ENCODE peak calls at places on chromosomes 6 and 20, in seven cellular contexts. D is Peyer's patch; C is effector CD4-positive, alpha-beta T cell; M is CD8-positive, alpha-beta memory T cell; B is left ventricle myocardium inferior; T is EL; X is mammary epithelial cell. Y is an unnamed sample.

GRCh38 chr6:28005124-28005662 is 48.2 kb downstream of the OR2B6 start:
- DNase-seq in B (no peak), D (no peak), C (no peak), X (no peak), T (no peak), M (no peak), Y (no peak)

GRCh38 chr6:13355969-13356368 is 27.6 kb upstream of the TBC1D7 start:
- DNase-seq in C (no peak), T (no peak), B (no peak), D (no peak), M (peak; percentile 57), X (peak; percentile 84), Y (no peak)

GRCh38 chr6:161128680-161129196 is 137.2 kb downstream of the MAP3K4 start:
- DNase-seq in T (peak; percentile 86), D (no peak), B (no peak), M (no peak), X (peak; percentile 75), C (no peak), Y (no peak)

GRCh38 chr20:62875419-62876355 is 14.1 kb upstream of the TCFL5 start:
- DNase-seq in T (peak; percentile 86), B (peak; percentile 81), M (no peak), D (peak; percentile 75), X (peak; percentile 69), C (no peak), Y (no peak)

GRCh38 chr6:37483502-37483901 is 16.2 kb downstream of the CCDC167 start:
- DNase-seq in X (peak; percentile 6), T (no peak), M (no peak), D (no peak), C (no peak), B (no peak), Y (no peak)

GRCh38 chr6:7590918-7591302 is 912 bp downstream of the SNRNP48 start:
- DNase-seq in M (no peak), B (peak; percentile 27), D (no peak), C (no peak), X (no peak), T (peak; percentile 41), Y (no peak)

GRCh38 chr20:13744403-13744802 is 40.3 kb downstream of the ESF1 start:
- DNase-seq in X (no peak), D (no peak), C (no peak), M (no peak), T (peak; percentile 29), B (no peak), Y (no peak)

GRCh38 chr20:60408435-60408834 is 450.2 kb downstream of the CDH26 start:
- DNase-seq in M (no peak), X (peak; percentile 63), T (no peak), B (no peak), C (no peak), D (no peak), Y (no peak)

GRCh38 chr6:163419413-163420314 is 5.1 kb downstream of the QKI start:
- DNase-seq in C (no peak), T (peak; percentile 44), M (no peak), X (no peak), D (no peak), B (no peak), Y (no peak)

GRCh38 chr20:58646703-58647102 is 4.4 kb upstream of the STX16 start:
- DNase-seq in C (no peak), T (no peak), M (no peak), X (no peak), B (no peak), D (no peak), Y (no peak)

GRCh38 chr6:91879346-91879995 is 1292.6 kb upstream of the MAP3K7 start:
- DNase-seq in C (no peak), B (no peak), T (no peak), X (no peak), M (no peak), D (no peak), Y (no peak)

GRCh38 chr6:134984821-134985220 is 34.9 kb upstream of the ALDH8A1 start:
- DNase-seq in X (peak; percentile 17), B (no peak), T (peak; percentile 12), C (no peak), M (no peak), D (no peak), Y (no peak)

GRCh38 chr6:96626749-96627353 is 63.9 kb downstream of the FHL5 start:
- DNase-seq in T (peak; percentile 7), D (no peak), M (peak; percentile 3), B (no peak), X (peak; percentile 1), C (no peak), Y (peak; percentile 7)

GRCh38 chr20:48015136-48015925 is 230.1 kb upstream of the SULF2 start:
- DNase-seq in T (no peak), D (no peak), B (no peak), C (no peak), M (no peak), X (no peak), Y (no peak)

GRCh38 chr6:138378463-138378862 is 758 bp downstream of the SMIM28 start:
- DNase-seq in C (no peak), X (no peak), D (no peak), T (no peak), M (no peak), B (no peak), Y (no peak)

GRCh38 chr20:4083103-4083864 is 67.9 kb upstream of the RNF24 start:
- DNase-seq in D (no peak), X (no peak), T (no peak), C (no peak), M (no peak), B (no peak), Y (no peak)

GRCh38 chr6:34249469-34250370 is 914 bp upstream of the SMIM29 start:
- DNase-seq in T (no peak), B (no peak), X (no peak), D (no peak), M (no peak), C (no peak), Y (no peak)

Y was measured in naive thymus-derived CD4-positive, alpha-beta T cell.